ENCODE peak calls at places on chromosomes 4 and X, in five cellular contexts. One of them, this sample, is unnamed.
A peak's percentile ranks its signal among the peaks of the same experiment; 100 is the strongest.

GRCh38 chr4:186901850-186902249 is 178.2 kb upstream of the FAT1 start:
- DNase-seq in mesenchymal stem cell: no peak
- DNase-seq in activated B cell treated with CpG ODN at 0.5 μM for 24 hours: no peak
- DNase-seq in stimulated activated CD8-positive, alpha-beta memory T cell treated with anti-CD3 and anti-CD28 coated beads, Interleukin-12 subunit alpha, Interleukin-12 subunit beta, amount 100 ng/mL, for 4 hours: no peak
- DNase-seq in HFF-Myc: no peak
- DNase-seq in this sample: no peak

GRCh38 chrX:47191331-47191730 is 2.3 kb upstream of the UBA1 start:
- DNase-seq in activated B cell treated with CpG ODN at 0.5 μM for 24 hours: peak; percentile 26
- DNase-seq in mesenchymal stem cell: peak; percentile 32
- DNase-seq in HFF-Myc: no peak
- DNase-seq in stimulated activated CD8-positive, alpha-beta memory T cell treated with anti-CD3 and anti-CD28 coated beads, Interleukin-12 subunit alpha, Interleukin-12 subunit beta, amount 100 ng/mL, for 4 hours: peak; percentile 39
- DNase-seq in this sample: no peak

GRCh38 chr4:151676301-151676700 is 84.5 kb downstream of the GATB start:
- DNase-seq in HFF-Myc: peak; percentile 43
- DNase-seq in stimulated activated CD8-positive, alpha-beta memory T cell treated with anti-CD3 and anti-CD28 coated beads, Interleukin-12 subunit alpha, Interleukin-12 subunit beta, amount 100 ng/mL, for 4 hours: no peak
- DNase-seq in activated B cell treated with CpG ODN at 0.5 μM for 24 hours: no peak
- DNase-seq in mesenchymal stem cell: peak; percentile 68
- DNase-seq in this sample: no peak

GRCh38 chr4:176376032-176376614 is 56.4 kb downstream of the SPCS3 start:
- DNase-seq in mesenchymal stem cell: peak; percentile 33
- DNase-seq in activated B cell treated with CpG ODN at 0.5 μM for 24 hours: no peak
- DNase-seq in HFF-Myc: no peak
- DNase-seq in stimulated activated CD8-positive, alpha-beta memory T cell treated with anti-CD3 and anti-CD28 coated beads, Interleukin-12 subunit alpha, Interleukin-12 subunit beta, amount 100 ng/mL, for 4 hours: no peak
- DNase-seq in this sample: no peak

GRCh38 chr4:48126621-48127020 is 7.4 kb downstream of the TXK start:
- DNase-seq in mesenchymal stem cell: no peak
- DNase-seq in HFF-Myc: no peak
- DNase-seq in activated B cell treated with CpG ODN at 0.5 μM for 24 hours: no peak
- DNase-seq in stimulated activated CD8-positive, alpha-beta memory T cell treated with anti-CD3 and anti-CD28 coated beads, Interleukin-12 subunit alpha, Interleukin-12 subunit beta, amount 100 ng/mL, for 4 hours: no peak
- DNase-seq in this sample: no peak

GRCh38 chr4:110361921-110362320 is 114.0 kb upstream of the ENPEP start:
- DNase-seq in mesenchymal stem cell: peak; percentile 88
- DNase-seq in stimulated activated CD8-positive, alpha-beta memory T cell treated with anti-CD3 and anti-CD28 coated beads, Interleukin-12 subunit alpha, Interleukin-12 subunit beta, amount 100 ng/mL, for 4 hours: no peak
- DNase-seq in HFF-Myc: no peak
- DNase-seq in activated B cell treated with CpG ODN at 0.5 μM for 24 hours: no peak
- DNase-seq in this sample: no peak

GRCh38 chrX:15194136-15194535 is 75.7 kb downstream of the ASB9 start:
- DNase-seq in activated B cell treated with CpG ODN at 0.5 μM for 24 hours: no peak
- DNase-seq in stimulated activated CD8-positive, alpha-beta memory T cell treated with anti-CD3 and anti-CD28 coated beads, Interleukin-12 subunit alpha, Interleukin-12 subunit beta, amount 100 ng/mL, for 4 hours: no peak
- DNase-seq in mesenchymal stem cell: no peak
- DNase-seq in HFF-Myc: no peak
- DNase-seq in this sample: no peak

GRCh38 chrX:112094729-112095128 is 12.2 kb upstream of the TRPC5 start:
- DNase-seq in HFF-Myc: no peak
- DNase-seq in mesenchymal stem cell: no peak
- DNase-seq in activated B cell treated with CpG ODN at 0.5 μM for 24 hours: no peak
- DNase-seq in stimulated activated CD8-positive, alpha-beta memory T cell treated with anti-CD3 and anti-CD28 coated beads, Interleukin-12 subunit alpha, Interleukin-12 subunit beta, amount 100 ng/mL, for 4 hours: no peak
- DNase-seq in this sample: no peak

GRCh38 chr4:183129675-183130074 is 30.6 kb downstream of the WWC2 start:
- DNase-seq in HFF-Myc: no peak
- DNase-seq in activated B cell treated with CpG ODN at 0.5 μM for 24 hours: no peak
- DNase-seq in stimulated activated CD8-positive, alpha-beta memory T cell treated with anti-CD3 and anti-CD28 coated beads, Interleukin-12 subunit alpha, Interleukin-12 subunit beta, amount 100 ng/mL, for 4 hours: no peak
- DNase-seq in mesenchymal stem cell: no peak
- DNase-seq in this sample: no peak

GRCh38 chr4:118280501-118281218 is 72.1 kb downstream of the PRSS12 start:
- DNase-seq in activated B cell treated with CpG ODN at 0.5 μM for 24 hours: no peak
- DNase-seq in mesenchymal stem cell: peak; percentile 73
- DNase-seq in HFF-Myc: no peak
- DNase-seq in stimulated activated CD8-positive, alpha-beta memory T cell treated with anti-CD3 and anti-CD28 coated beads, Interleukin-12 subunit alpha, Interleukin-12 subunit beta, amount 100 ng/mL, for 4 hours: no peak
- DNase-seq in this sample: no peak

GRCh38 chr4:34178476-34178875 is 2065.8 kb downstream of the ARAP2 start:
- DNase-seq in activated B cell treated with CpG ODN at 0.5 μM for 24 hours: no peak
- DNase-seq in mesenchymal stem cell: no peak
- DNase-seq in stimulated activated CD8-positive, alpha-beta memory T cell treated with anti-CD3 and anti-CD28 coated beads, Interleukin-12 subunit alpha, Interleukin-12 subunit beta, amount 100 ng/mL, for 4 hours: no peak
- DNase-seq in HFF-Myc: no peak
- DNase-seq in this sample: no peak

This sample was measured in activated gamma-delta T cell.